ENCODE peak calls at places on chromosomes 13 and 19, in four cellular contexts. Z, K, X and S are unnamed samples.

GRCh38 chr13:113863511-113864302 is at the start of gene GAS6:
- DNase-seq in Z (no peak), X (peak), K (peak), S (peak)

GRCh38 chr13:111937763-111938375 is 129.1 kb upstream of the SOX1 start:
- DNase-seq in Z (no peak), X (no peak), K (no peak), S (no peak)

GRCh38 chr19:2034729-2035589 is 16.1 kb downstream of the MKNK2 start:
- DNase-seq in Z (no peak), X (peak), K (peak), S (no peak)

GRCh38 chr19:42010245-42011126 is 16.5 kb upstream of the ATP1A3 start:
- DNase-seq in K (no peak), X (no peak), Z (no peak), S (no peak)

GRCh38 chr13:56907766-56908165 is 233.0 kb upstream of the PRR20A start:
- DNase-seq in Z (no peak), X (no peak), K (no peak), S (no peak)

GRCh38 chr13:99575376-99575775 is 74.1 kb downstream of the TM9SF2 start:
- DNase-seq in Z (no peak), K (no peak), X (no peak), S (no peak)

GRCh38 chr13:36819811-36820140 is 754 bp downstream of the RFXAP start:
- DNase-seq in K (peak), Z (no peak), X (peak), S (peak)

GRCh38 chr19:38055655-38056521 is 148.9 kb downstream of the SIPA1L3 start:
- DNase-seq in K (no peak), X (no peak), Z (no peak), S (no peak)

GRCh38 chr13:26600345-26600761 is 42.9 kb downstream of the WASF3 start:
- DNase-seq in K (no peak), X (no peak), Z (no peak), S (no peak)
- TF ChIP-seq POLR2AphosphoS5 in K (no peak), X (no peak), Z (no peak), S (no peak)

GRCh38 chr13:101627556-101627943 is 175.1 kb downstream of the ITGBL1 start:
- DNase-seq in Z (no peak), X (no peak), K (no peak), S (no peak)
- TF ChIP-seq TAF1 in Z (no peak), X (no peak), K (no peak), S (no peak)

GRCh38 chr19:11813801-11814706 is at the start of gene ZNF440:
- DNase-seq in X (peak), K (peak), Z (peak), S (peak)
- TF ChIP-seq POLR2A in X (peak), K (peak), Z (peak), S (peak)

GRCh38 chr13:110316196-110316595 is 9.1 kb downstream of the COL4A2 start:
- DNase-seq in X (no peak), K (no peak), Z (no peak), S (no peak)
- TF ChIP-seq POLR2AphosphoS5 in X (no peak), K (no peak), Z (no peak), S (no peak)

DNA sequence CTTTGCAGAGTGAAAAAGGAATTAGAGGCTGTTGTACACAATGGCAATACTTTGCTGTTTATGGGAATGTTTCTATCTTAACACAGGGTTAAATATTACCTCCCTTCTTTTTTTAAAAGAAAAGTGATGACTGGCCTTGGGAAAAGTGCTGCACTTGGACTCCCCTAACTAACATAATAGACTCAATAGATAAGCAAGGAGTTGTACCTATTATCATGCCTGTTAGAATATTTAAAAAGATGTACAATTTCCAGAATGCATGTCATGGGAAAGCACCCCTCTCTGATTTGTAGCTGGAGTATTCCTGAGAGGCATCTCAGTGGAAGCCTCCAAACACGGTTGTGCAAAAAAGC is 79.3 kb upstream of the GPC6 start:
- DNase-seq in X (no peak), Z (no peak), K (no peak), S (no peak)
- TF ChIP-seq TAF1 in X (no peak), Z (no peak), K (no peak), S (no peak)

GRCh38 chr19:8832132-8833021 is at the start of the genes MBD3L1 and ZNF558:
- DNase-seq in X (peak), K (peak), Z (peak), S (peak)
- TF ChIP-seq POLR2A in X (peak), K (peak), Z (peak), S (peak)

DNA sequence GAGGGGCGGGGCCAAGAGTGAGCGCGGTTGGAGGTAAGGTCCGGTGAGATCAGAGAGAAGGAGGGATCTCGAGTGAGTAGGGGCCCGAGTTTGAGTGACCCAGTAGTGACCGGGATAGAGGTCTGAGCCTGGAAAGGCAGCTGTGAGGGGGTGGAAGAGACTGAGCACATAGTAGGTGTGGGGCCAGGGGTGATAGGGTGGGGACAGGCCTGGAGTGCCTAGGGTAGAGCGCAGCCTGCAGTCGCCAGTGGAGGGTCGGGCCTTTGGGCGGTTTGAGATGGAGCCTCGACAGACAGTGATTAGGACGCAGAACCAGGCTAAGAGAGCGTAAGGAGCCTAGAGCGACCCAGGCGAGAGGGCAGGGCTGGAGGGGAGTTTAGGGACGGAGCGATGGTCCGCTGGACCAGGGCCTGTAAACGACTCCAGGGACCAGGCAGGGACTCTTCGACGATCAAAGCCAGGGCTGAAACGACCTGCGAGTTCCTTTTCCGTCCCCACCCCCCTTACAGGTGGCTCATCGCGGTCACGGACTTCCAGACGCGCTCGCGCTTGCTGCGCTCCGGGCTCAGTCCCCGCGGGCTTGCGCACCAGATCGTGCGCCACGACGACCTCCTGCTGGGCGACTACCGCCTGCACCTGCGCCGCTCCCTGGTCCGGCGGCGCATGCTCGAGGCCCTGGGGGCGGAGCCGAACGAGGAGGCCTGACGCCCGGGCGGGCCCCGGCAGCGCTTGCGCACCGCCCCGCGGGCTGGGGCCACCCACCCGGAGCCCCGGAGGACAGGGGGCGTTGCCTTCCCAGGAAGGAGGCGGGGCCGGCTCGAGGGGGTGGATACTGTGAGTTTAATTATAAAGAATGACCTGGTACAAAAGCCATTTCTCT is 9.4 kb downstream of the C19orf81 start:
- DNase-seq in Z (no peak), K (peak), X (no peak), S (no peak)
- TF ChIP-seq POLR2AphosphoS5 in Z (no peak), K (peak), X (no peak), S (no peak)

DNA sequence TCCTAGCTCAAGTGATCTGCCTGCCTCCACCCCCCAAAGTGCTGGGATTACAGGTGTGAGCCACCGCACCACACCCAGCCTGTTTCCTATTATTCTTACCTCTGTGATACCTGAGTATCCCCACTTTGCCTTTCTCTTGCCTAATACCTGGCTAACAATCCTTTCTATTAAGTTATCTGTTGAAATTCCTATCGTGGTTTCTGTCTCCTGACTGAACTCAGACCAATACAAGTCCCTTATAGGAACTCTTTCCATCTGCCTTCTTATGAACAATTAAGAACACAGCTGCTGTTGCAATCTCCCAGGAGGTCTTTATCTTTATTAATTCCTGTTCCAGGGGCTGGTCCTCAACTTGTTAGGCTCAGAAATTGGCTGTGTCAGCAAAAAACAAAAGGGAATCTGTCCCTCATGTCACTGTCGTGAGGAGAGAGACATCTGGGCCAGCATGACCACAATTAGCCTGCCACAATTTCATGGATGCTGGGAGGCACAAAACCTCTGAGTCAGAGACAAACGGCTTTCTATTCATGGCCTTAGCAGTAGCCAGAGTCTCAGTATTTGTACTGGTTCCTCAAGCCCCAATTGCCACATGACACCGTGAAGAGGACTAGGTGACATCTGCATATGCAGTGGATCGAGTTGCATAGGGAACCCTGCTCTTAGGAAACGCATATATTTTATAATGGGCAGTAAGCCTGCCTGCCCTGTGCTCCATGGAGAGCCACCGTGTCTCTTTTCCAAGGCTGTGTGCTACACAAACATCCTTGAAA is 58.2 kb downstream of the NUFIP1 start:
- DNase-seq in K (no peak), X (no peak), Z (no peak), S (no peak)
- TF ChIP-seq TAF1 in K (no peak), X (no peak), Z (no peak), S (no peak)